ENCODE peak calls at places on chromosomes 11 and 22, in nine cellular contexts. Q is pancreas, O is transverse colon, G is AG10803, X is Calu3, L is chondrocyte, K is GM10248, T is H9, P is ovary. B is an unnamed sample.

GRCh38 chr22:50633771-50634170 is 5.8 kb upstream of the ARSA start:
- DNase-seq in K (no peak), T (no peak), O (no peak), L (no peak), Q (no peak), P (no peak), G (no peak), X (no peak), B (no peak)

GRCh38 chr22:45435544-45436139 is 22.1 kb downstream of the RIBC2 start:
- DNase-seq in G (peak), L (no peak), O (peak), P (peak), K (peak), T (peak), X (peak), Q (peak), B (peak)

GRCh38 chr11:114847599-114847998 is 169.3 kb downstream of the NXPE2 start:
- DNase-seq in P (no peak), G (no peak), X (no peak), T (no peak), O (no peak), K (no peak), Q (no peak), L (no peak), B (no peak)

GRCh38 chr11:15280393-15280792 is 165.7 kb downstream of the INSC start:
- DNase-seq in P (no peak), G (no peak), T (no peak), X (no peak), O (no peak), L (no peak), K (no peak), Q (no peak), B (no peak)

GRCh38 chr22:37095113-37095512 is 14.4 kb downstream of the TMPRSS6 start:
- DNase-seq in K (no peak), L (no peak), T (no peak), G (no peak), X (no peak), Q (no peak), P (no peak), O (no peak), B (no peak)

GRCh38 chr11:88410056-88410455 is 72.5 kb upstream of the CTSC start:
- DNase-seq in G (no peak), X (no peak), P (no peak), O (no peak), T (no peak), K (no peak), Q (no peak), L (no peak), B (no peak)

GRCh38 chr11:85643255-85643654 is 4.5 kb upstream of the TMEM126A start:
- DNase-seq in X (no peak), O (peak), G (no peak), K (no peak), Q (no peak), P (peak), L (no peak), T (no peak), B (peak)

GRCh38 chr11:109026891-109027489 is 362.1 kb downstream of the DDX10 start:
- DNase-seq in Q (no peak), P (no peak), X (no peak), K (no peak), L (no peak), G (peak), O (no peak), T (no peak), B (no peak)

GRCh38 chr22:34966980-34967379 is 99.0 kb upstream of the ISX start:
- DNase-seq in T (no peak), P (no peak), G (peak), K (no peak), O (no peak), Q (no peak), L (no peak), X (no peak), B (no peak)

GRCh38 chr11:63915961-63916836 is 765 bp downstream of the RCOR2 start:
- DNase-seq in L (no peak), G (peak), Q (peak), X (peak), T (peak), P (peak), O (peak), K (no peak), B (no peak)

GRCh38 chr11:95081010-95081409 is 8.6 kb upstream of the ENDOD1 start:
- DNase-seq in Q (no peak), L (no peak), P (no peak), G (no peak), X (no peak), K (no peak), O (no peak), T (no peak), B (no peak)

GRCh38 chr11:130203766-130204702 is 44.5 kb downstream of the ST14 start:
- DNase-seq in G (no peak), L (no peak), T (no peak), X (no peak), O (no peak), P (peak), K (no peak), Q (no peak), B (no peak)

GRCh38 chr11:3107608-3108182 is 50.5 kb upstream of the CARS1 start:
- DNase-seq in Q (no peak), G (no peak), X (no peak), L (peak), K (no peak), O (no peak), P (no peak), T (peak), B (no peak)

GRCh38 chr11:120532511-120533196 is 21.1 kb downstream of the GRIK4 start:
- DNase-seq in O (no peak), P (no peak), T (no peak), K (no peak), X (no peak), L (no peak), G (peak), Q (no peak), B (no peak)

GRCh38 chr11:85256433-85256832 is 370.7 kb downstream of the DLG2 start:
- DNase-seq in G (no peak), O (no peak), P (no peak), K (no peak), X (no peak), T (no peak), L (no peak), Q (no peak), B (no peak)

GRCh38 chr22:17884084-17884483 is 109.8 kb upstream of the BID start:
- DNase-seq in Q (no peak), X (no peak), T (no peak), K (no peak), P (peak), O (no peak), G (no peak), L (no peak), B (no peak)

GRCh38 chr11:133078591-133079179 is 453.6 kb downstream of the OPCML start:
- DNase-seq in P (no peak), T (peak), O (peak), L (no peak), G (peak), K (peak), X (peak), Q (no peak), B (peak)

GRCh38 chr11:63795066-63795465 is 18.2 kb upstream of the SPINDOC start:
- DNase-seq in X (no peak), Q (no peak), P (no peak), G (no peak), K (no peak), O (no peak), T (no peak), L (no peak), B (no peak)

GRCh38 chr11:26858098-26858497 is 135.8 kb upstream of the FIBIN start:
- DNase-seq in O (no peak), K (no peak), T (no peak), X (no peak), Q (no peak), P (no peak), G (no peak), L (no peak), B (no peak)

GRCh38 chr11:66293352-66293751 is 1.7 kb downstream of the TMEM151A start:
- DNase-seq in K (no peak), X (no peak), Q (no peak), G (no peak), O (no peak), P (no peak), L (no peak), T (no peak), B (no peak)

GRCh38 chr22:45918455-45919370 is 58.2 kb downstream of the WNT7B start:
- DNase-seq in T (no peak), X (peak), O (no peak), L (no peak), G (no peak), K (no peak), Q (peak), P (no peak), B (no peak)

GRCh38 chr11:101030015-101030414 is 99.6 kb downstream of the PGR start:
- DNase-seq in P (no peak), Q (no peak), O (no peak), K (no peak), L (no peak), T (no peak), X (no peak), G (no peak), B (peak)

GRCh38 chr11:3831378-3832239 is 9.2 kb downstream of the RHOG start:
- DNase-seq in L (no peak), X (no peak), T (no peak), G (no peak), Q (peak), K (no peak), P (no peak), O (no peak), B (no peak)

GRCh38 chr11:135074397-135074998 is 662.5 kb upstream of the B3GAT1 start:
- DNase-seq in K (no peak), L (no peak), X (no peak), O (no peak), G (no peak), Q (no peak), P (no peak), T (no peak), B (no peak)
- TF ChIP-seq CTCF in K (peak), L (peak), X (no peak), O (no peak), G (peak), Q (no peak), P (no peak), T (peak), B (peak)

DNA sequence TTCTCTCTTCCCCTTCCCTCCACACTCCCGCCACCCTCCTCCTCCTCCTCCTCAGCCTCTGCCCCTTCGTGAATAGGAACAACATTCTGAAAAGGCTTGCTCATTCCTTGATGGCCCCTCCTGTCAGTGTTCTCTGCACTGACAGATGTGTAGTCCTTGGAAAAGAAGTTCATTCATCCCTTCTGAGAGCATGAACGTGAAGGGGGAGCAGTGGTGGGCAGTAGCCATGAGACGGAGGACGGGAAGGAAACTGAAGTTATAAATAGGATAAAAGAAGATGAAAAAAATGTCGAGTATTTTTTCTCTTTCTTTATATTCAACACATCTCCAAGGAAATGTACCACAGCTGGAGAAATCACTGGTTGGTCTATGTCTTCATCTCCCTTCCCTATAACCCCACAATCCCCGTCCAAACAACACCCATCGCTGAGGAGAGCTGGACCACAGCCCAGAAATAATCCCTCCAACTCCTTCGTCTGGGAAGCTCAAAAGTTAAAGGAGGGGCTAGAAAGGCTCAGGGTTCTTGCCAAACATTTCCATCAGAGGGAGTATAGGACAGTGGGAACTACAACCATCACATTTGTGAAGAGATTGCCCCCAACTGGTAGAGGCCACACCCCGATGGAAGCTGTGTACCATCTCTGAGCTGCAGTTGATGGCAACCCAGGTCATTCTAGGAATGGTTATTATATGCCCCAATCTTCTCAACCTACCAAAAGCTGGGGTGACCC is 33.5 kb downstream of the ETS1 start:
- DNase-seq in K (no peak), O (no peak), L (no peak), G (no peak), X (no peak), P (no peak), T (no peak), Q (no peak), B (peak)
- TF ChIP-seq CTCF in K (peak), O (no peak), L (peak), G (peak), X (no peak), P (no peak), T (peak), Q (no peak), B (peak)

DNA sequence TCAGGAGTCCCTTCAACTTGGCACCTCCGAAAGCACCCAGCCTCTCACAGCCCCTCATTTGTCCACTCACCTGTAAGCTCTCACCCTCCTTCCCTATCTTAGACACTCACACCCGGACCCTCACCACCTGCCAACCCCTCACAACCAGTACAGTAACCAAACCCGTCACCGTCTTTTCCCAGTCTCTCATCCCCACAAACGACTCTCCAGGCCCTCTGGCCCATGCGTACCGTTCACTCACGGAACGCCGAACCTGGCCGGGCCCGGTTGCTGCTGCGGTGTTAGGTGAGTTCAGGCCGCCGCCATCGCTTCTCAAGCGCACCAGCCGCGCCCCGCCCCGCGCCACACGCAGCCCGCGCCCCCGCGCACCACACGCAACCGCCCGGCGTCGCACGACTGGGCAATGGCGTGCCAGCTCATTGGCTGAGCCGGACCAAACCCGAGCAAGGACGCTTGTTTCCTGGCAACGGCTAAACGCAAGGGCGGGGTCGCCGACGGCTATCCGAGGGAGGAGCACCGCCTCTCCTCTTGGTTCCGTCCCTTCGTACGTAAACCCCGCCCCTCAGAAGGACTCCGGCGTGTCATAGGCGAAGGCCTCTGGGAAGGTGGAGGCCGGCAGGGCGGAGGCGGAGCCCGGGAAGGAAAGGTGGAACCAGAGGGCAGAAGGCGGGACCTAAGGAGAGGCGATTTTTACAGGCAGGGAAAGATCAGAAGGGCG is at the start of gene FHIP1B:
- DNase-seq in G (peak), O (peak), T (peak), P (peak), L (peak), K (peak), X (peak), Q (peak), B (peak)
- TF ChIP-seq CTCF in G (no peak), O (no peak), T (no peak), P (no peak), L (no peak), K (no peak), X (no peak), Q (no peak), B (no peak)

GRCh38 chr11:1917523-1918435 is 1.7 kb upstream of the TNNT3 start:
- DNase-seq in L (peak), Q (no peak), T (peak), P (peak), O (no peak), X (no peak), K (no peak), G (no peak), B (no peak)
- TF ChIP-seq CTCF in L (peak), Q (peak), T (peak), P (no peak), O (peak), X (peak), K (peak), G (peak), B (peak)

GRCh38 chr11:125091247-125091876 is 20.1 kb downstream of the TMEM218 start:
- DNase-seq in P (peak), L (peak), K (peak), O (no peak), G (peak), Q (no peak), T (peak), X (no peak), B (peak)
- TF ChIP-seq CTCF in P (peak), L (peak), K (peak), O (peak), G (peak), Q (peak), T (peak), X (no peak), B (peak)

GRCh38 chr11:33651555-33651954 is 49.1 kb downstream of the C11orf91 start:
- DNase-seq in G (no peak), L (no peak), T (no peak), P (no peak), Q (no peak), X (no peak), K (no peak), O (no peak), B (no peak)

GRCh38 chr11:33649944-33650343 is 50.7 kb downstream of the C11orf91 start:
- DNase-seq in Q (no peak), G (no peak), P (no peak), K (no peak), T (no peak), X (no peak), L (no peak), O (no peak), B (no peak)

GRCh38 chr11:33652930-33653329 is 47.7 kb downstream of the C11orf91 start:
- DNase-seq in X (no peak), Q (no peak), O (no peak), P (no peak), G (no peak), K (no peak), T (no peak), L (no peak), B (no peak)

GRCh38 chr11:33652407-33652806 is 48.2 kb downstream of the C11orf91 start:
- DNase-seq in Q (no peak), X (no peak), P (no peak), L (no peak), K (no peak), O (no peak), G (no peak), T (no peak), B (no peak)

GRCh38 chr11:33652001-33652400 is 48.6 kb downstream of the C11orf91 start:
- DNase-seq in K (no peak), O (no peak), T (no peak), Q (no peak), G (peak), X (no peak), P (no peak), L (no peak), B (no peak)
- TF ChIP-seq CTCF in K (no peak), O (no peak), T (no peak), Q (no peak), G (no peak), X (no peak), P (no peak), L (no peak), B (no peak)

GRCh38 chr11:45332486-45332934 is 46.4 kb upstream of the SYT13 start:
- DNase-seq in L (no peak), O (peak), G (peak), T (peak), X (peak), P (peak), K (peak), Q (peak), B (no peak)
- TF ChIP-seq CTCF in L (peak), O (peak), G (peak), T (peak), X (peak), P (peak), K (peak), Q (peak), B (peak)

GRCh38 chr11:118819687-118820086 is 28.7 kb upstream of the DDX6 start:
- DNase-seq in K (no peak), P (no peak), Q (no peak), G (no peak), X (no peak), T (no peak), L (no peak), O (no peak), B (no peak)

GRCh38 chr11:118813551-118813950 is 22.6 kb upstream of the DDX6 start:
- DNase-seq in P (no peak), G (no peak), T (no peak), O (no peak), Q (no peak), K (no peak), L (no peak), X (no peak), B (no peak)

GRCh38 chr11:118812485-118812884 is 21.5 kb upstream of the DDX6 start:
- DNase-seq in Q (no peak), G (no peak), O (no peak), K (no peak), P (no peak), X (no peak), T (no peak), L (no peak), B (no peak)

GRCh38 chr11:118820412-118821357 is 29.7 kb upstream of the DDX6 start:
- DNase-seq in G (peak), Q (peak), L (no peak), P (no peak), O (peak), K (peak), X (peak), T (peak), B (peak)

DNA sequence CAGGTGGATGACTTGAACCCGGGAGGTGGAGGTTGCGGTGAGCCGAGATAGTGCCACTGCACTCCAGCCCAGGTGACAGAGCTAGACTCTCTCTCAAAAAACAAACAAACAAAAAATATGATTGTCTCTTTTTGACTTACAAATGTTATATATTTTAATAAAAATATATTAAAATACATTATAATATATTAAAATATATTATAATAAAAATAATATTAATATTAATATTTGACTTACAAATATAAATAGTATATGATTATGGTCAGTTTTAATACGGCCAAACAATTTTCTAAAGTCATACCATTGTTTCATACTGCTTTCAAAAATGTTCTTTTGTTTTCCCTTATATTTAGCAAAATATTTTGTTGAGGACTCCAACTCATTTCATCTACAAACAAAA is 27.2 kb upstream of the DDX6 start:
- DNase-seq in L (no peak), G (no peak), P (no peak), X (no peak), O (no peak), Q (no peak), K (no peak), T (no peak), B (no peak)
- TF ChIP-seq CTCF in L (no peak), G (no peak), P (no peak), X (no peak), O (no peak), Q (no peak), K (no peak), T (no peak), B (no peak)

DNA sequence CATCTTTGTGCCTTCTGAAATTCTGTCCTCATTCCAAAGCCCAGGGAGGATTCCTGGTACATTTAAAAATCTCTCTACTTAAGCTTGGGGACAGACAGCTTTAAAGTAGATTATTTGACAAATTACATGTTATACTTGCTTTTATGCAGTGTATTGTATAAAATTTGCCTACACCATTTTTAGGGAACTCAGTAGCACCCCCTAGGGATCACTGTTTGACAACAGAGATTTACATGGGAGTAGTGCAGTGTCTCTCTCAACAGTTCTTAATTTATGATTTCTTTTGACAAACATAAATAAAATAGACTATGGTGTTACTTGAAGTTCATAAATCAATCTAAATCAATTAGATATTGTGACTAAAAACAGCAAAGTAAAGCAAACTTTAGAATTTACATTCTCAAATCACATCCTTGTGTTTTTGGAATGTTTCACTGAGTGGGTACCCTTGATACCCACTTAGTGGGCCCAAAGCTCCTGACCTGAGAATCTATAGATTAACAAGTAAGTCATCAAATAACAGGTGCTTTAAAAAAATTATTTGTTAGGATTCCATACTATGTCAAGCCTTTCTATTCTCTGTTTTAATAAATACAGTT is 428.8 kb downstream of the DYNC2H1 start:
- DNase-seq in X (peak), T (no peak), G (peak), Q (no peak), O (no peak), K (no peak), L (no peak), P (no peak), B (no peak)
- TF ChIP-seq CTCF in X (no peak), T (peak), G (peak), Q (no peak), O (no peak), K (peak), L (peak), P (no peak), B (peak)

GRCh38 chr22:25131198-25131887 is 68.3 kb upstream of the CRYBB3 start:
- DNase-seq in Q (no peak), X (peak), G (no peak), K (no peak), P (no peak), O (peak), T (no peak), L (no peak), B (no peak)
- TF ChIP-seq CTCF in Q (no peak), X (no peak), G (no peak), K (no peak), P (no peak), O (peak), T (no peak), L (no peak), B (no peak)